ENCODE peak calls at places on chromosomes 7 and 10, in ten cellular contexts. One of them, this sample, is unnamed.

GRCh38 chr10:92538231-92538958 is 35.5 kb downstream of the IDE start:
- DNase-seq in uterus: no peak
- DNase-seq in IMR-90: no peak
- DNase-seq in sigmoid colon: no peak
- DNase-seq in body of pancreas: no peak
- DNase-seq in NB4: no peak
- DNase-seq in esophagus squamous epithelium: no peak
- DNase-seq in suprapubic skin: no peak
- DNase-seq in A549: no peak
- DNase-seq in prostate gland: peak
- DNase-seq in this sample: no peak

GRCh38 chr10:102775201-102775972 is 31.6 kb downstream of the WBP1L start:
- DNase-seq in uterus: peak
- DNase-seq in IMR-90: peak
- DNase-seq in sigmoid colon: peak
- DNase-seq in body of pancreas: peak
- DNase-seq in NB4: no peak
- DNase-seq in esophagus squamous epithelium: no peak
- DNase-seq in suprapubic skin: no peak
- DNase-seq in A549: no peak
- DNase-seq in prostate gland: peak
- DNase-seq in this sample: no peak

GRCh38 chr10:104317195-104318095 is 20.8 kb downstream of the ITPRIP start:
- DNase-seq in uterus: peak
- DNase-seq in IMR-90: peak
- DNase-seq in sigmoid colon: peak
- DNase-seq in body of pancreas: no peak
- DNase-seq in NB4: no peak
- DNase-seq in esophagus squamous epithelium: no peak
- DNase-seq in suprapubic skin: no peak
- DNase-seq in A549: no peak
- DNase-seq in prostate gland: no peak
- DNase-seq in this sample: no peak

GRCh38 chr10:106577266-106577665 is 587.2 kb downstream of the SORCS1 start:
- DNase-seq in uterus: no peak
- DNase-seq in IMR-90: peak
- DNase-seq in sigmoid colon: no peak
- DNase-seq in body of pancreas: no peak
- DNase-seq in NB4: peak
- DNase-seq in esophagus squamous epithelium: no peak
- DNase-seq in suprapubic skin: no peak
- DNase-seq in A549: peak
- DNase-seq in prostate gland: no peak
- DNase-seq in this sample: no peak

GRCh38 chr7:41491313-41491712 is 211.6 kb downstream of the INHBA start:
- DNase-seq in uterus: no peak
- DNase-seq in IMR-90: peak
- DNase-seq in sigmoid colon: no peak
- DNase-seq in body of pancreas: no peak
- DNase-seq in NB4: no peak
- DNase-seq in esophagus squamous epithelium: no peak
- DNase-seq in suprapubic skin: no peak
- DNase-seq in A549: no peak
- DNase-seq in prostate gland: no peak
- DNase-seq in this sample: no peak

GRCh38 chr7:30928254-30928872 is 16.7 kb downstream of the AQP1 start:
- DNase-seq in uterus: no peak
- DNase-seq in IMR-90: no peak
- DNase-seq in sigmoid colon: peak
- DNase-seq in body of pancreas: no peak
- DNase-seq in NB4: no peak
- DNase-seq in esophagus squamous epithelium: no peak
- DNase-seq in suprapubic skin: no peak
- DNase-seq in A549: no peak
- DNase-seq in prostate gland: no peak
- DNase-seq in this sample: peak

GRCh38 chr7:27210441-27211083 is 10.7 kb upstream of the HOXA13 start:
- DNase-seq in uterus: peak
- DNase-seq in IMR-90: peak
- DNase-seq in sigmoid colon: peak
- DNase-seq in body of pancreas: peak
- DNase-seq in NB4: peak
- DNase-seq in esophagus squamous epithelium: no peak
- DNase-seq in suprapubic skin: no peak
- DNase-seq in A549: peak
- DNase-seq in prostate gland: peak
- DNase-seq in this sample: peak

GRCh38 chr7:155375337-155376277 is 77.9 kb downstream of the INSIG1 start:
- DNase-seq in uterus: no peak
- DNase-seq in IMR-90: no peak
- DNase-seq in sigmoid colon: no peak
- DNase-seq in body of pancreas: no peak
- DNase-seq in NB4: peak
- DNase-seq in esophagus squamous epithelium: no peak
- DNase-seq in suprapubic skin: no peak
- DNase-seq in A549: no peak
- DNase-seq in prostate gland: no peak
- DNase-seq in this sample: no peak

GRCh38 chr7:28052933-28053332 is 127.7 kb downstream of the JAZF1 start:
- DNase-seq in uterus: no peak
- DNase-seq in IMR-90: peak
- DNase-seq in sigmoid colon: no peak
- DNase-seq in body of pancreas: no peak
- DNase-seq in NB4: no peak
- DNase-seq in esophagus squamous epithelium: no peak
- DNase-seq in suprapubic skin: no peak
- DNase-seq in A549: no peak
- DNase-seq in prostate gland: no peak
- DNase-seq in this sample: no peak

GRCh38 chr7:50229964-50230363 is 74.6 kb upstream of the IKZF1 start:
- DNase-seq in uterus: no peak
- DNase-seq in IMR-90: peak
- DNase-seq in sigmoid colon: no peak
- DNase-seq in body of pancreas: no peak
- DNase-seq in NB4: peak
- DNase-seq in esophagus squamous epithelium: no peak
- DNase-seq in suprapubic skin: no peak
- DNase-seq in A549: peak
- DNase-seq in prostate gland: no peak
- DNase-seq in this sample: no peak

GRCh38 chr7:29748286-29749099 is 57.8 kb upstream of the WIPF3 start:
- DNase-seq in uterus: no peak
- DNase-seq in IMR-90: peak
- DNase-seq in sigmoid colon: no peak
- DNase-seq in body of pancreas: no peak
- DNase-seq in NB4: peak
- DNase-seq in esophagus squamous epithelium: no peak
- DNase-seq in suprapubic skin: no peak
- DNase-seq in A549: peak
- DNase-seq in prostate gland: no peak
- DNase-seq in this sample: no peak

GRCh38 chr10:21505711-21506278 is 19.7 kb downstream of the SKIDA1 start:
- DNase-seq in uterus: no peak
- DNase-seq in IMR-90: no peak
- DNase-seq in sigmoid colon: no peak
- DNase-seq in body of pancreas: no peak
- DNase-seq in NB4: no peak
- DNase-seq in esophagus squamous epithelium: no peak
- DNase-seq in suprapubic skin: no peak
- DNase-seq in A549: no peak
- DNase-seq in prostate gland: no peak
- DNase-seq in this sample: no peak

DNA sequence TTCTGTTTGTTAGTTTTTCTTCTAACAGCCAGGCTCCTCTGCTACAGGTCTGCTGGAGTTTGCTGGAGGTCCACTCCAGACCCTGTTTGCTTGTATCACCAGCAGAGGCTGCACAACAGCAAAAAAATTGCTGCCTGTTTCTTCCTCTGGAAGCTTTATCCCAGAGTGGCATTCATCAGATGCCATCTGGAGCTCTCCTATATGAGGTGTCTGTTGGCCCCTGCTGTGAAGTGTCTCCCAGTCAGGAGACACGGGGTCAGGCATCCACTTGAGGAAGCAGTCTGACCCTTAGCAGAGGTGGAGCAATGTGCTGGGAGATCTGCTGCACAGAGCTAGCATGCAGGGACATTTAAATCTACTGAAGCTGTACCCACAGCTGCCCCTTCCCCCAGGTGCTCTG is 26.7 kb upstream of the CROT start:
- DNase-seq in uterus: no peak
- DNase-seq in IMR-90: no peak
- DNase-seq in sigmoid colon: no peak
- DNase-seq in body of pancreas: no peak
- DNase-seq in NB4: no peak
- DNase-seq in esophagus squamous epithelium: no peak
- DNase-seq in suprapubic skin: no peak
- DNase-seq in A549: peak
- DNase-seq in prostate gland: no peak
- DNase-seq in this sample: no peak
- TF ChIP-seq CTCF in uterus: no peak
- TF ChIP-seq CTCF in IMR-90: no peak
- TF ChIP-seq CTCF in sigmoid colon: no peak
- TF ChIP-seq CTCF in body of pancreas: no peak
- TF ChIP-seq CTCF in NB4: no peak
- TF ChIP-seq CTCF in esophagus squamous epithelium: no peak
- TF ChIP-seq CTCF in suprapubic skin: no peak
- TF ChIP-seq CTCF in A549: peak
- TF ChIP-seq CTCF in prostate gland: no peak
- TF ChIP-seq CTCF in this sample: no peak

DNA sequence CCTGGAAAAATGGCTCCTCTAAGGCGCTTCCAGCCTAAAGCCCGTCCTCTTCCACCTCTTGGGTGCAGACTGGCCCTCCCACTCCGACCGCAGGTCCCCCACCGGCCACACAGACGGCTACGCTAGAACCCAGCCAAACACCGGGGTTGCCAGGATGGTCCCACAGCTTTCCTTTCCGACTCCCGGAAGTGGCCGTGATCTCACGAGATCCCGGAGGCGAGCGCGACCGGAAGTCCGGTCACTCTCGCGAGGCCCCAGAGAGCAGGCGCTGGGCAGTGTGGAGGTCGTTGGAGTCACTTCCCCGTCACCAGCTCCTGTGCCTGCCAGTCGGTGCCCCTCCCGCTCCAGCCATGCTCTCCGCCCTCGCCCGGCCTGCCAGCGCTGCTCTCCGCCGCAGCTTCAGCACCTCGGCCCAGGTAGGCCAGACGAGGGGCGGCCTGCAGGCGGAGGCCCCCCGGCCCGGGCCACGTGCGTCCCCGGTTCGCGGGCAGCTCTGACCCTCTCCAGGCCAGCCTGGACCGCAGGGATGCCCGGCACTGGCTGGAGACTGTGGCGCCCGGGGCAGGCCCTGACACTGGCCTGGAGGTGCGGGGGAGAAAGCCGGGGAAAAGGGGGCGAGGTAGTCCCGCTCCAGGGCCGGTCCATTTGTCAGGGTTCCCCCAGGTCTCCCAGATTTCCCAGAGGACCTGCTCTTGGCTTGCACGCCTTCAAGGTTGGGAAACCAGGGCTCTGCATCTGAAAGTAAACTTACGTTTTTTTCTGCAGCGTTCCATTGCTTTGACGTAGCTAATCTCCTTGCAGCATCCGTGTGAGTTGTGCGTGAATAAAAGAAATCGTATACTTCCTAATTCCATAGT is at the start of the genes MDH2 and STYXL1:
- DNase-seq in uterus: peak
- DNase-seq in IMR-90: peak
- DNase-seq in sigmoid colon: peak
- DNase-seq in body of pancreas: peak
- DNase-seq in NB4: peak
- DNase-seq in esophagus squamous epithelium: peak
- DNase-seq in suprapubic skin: peak
- DNase-seq in A549: peak
- DNase-seq in prostate gland: peak
- DNase-seq in this sample: peak
- TF ChIP-seq POLR2A in uterus: peak
- TF ChIP-seq POLR2A in IMR-90: peak
- TF ChIP-seq POLR2A in sigmoid colon: peak
- TF ChIP-seq POLR2A in body of pancreas: peak
- TF ChIP-seq POLR2A in NB4: peak
- TF ChIP-seq POLR2A in esophagus squamous epithelium: peak
- TF ChIP-seq POLR2A in suprapubic skin: peak
- TF ChIP-seq POLR2A in A549: peak
- TF ChIP-seq POLR2A in prostate gland: peak
- TF ChIP-seq POLR2A in this sample: no peak

GRCh38 chr10:33334839-33335549 is 527 bp upstream of the NRP1 start:
- DNase-seq in uterus: peak
- DNase-seq in IMR-90: peak
- DNase-seq in sigmoid colon: peak
- DNase-seq in body of pancreas: peak
- DNase-seq in NB4: peak
- DNase-seq in esophagus squamous epithelium: no peak
- DNase-seq in suprapubic skin: peak
- DNase-seq in A549: peak
- DNase-seq in prostate gland: peak
- DNase-seq in this sample: peak
- TF ChIP-seq CTCF in uterus: peak
- TF ChIP-seq CTCF in IMR-90: peak
- TF ChIP-seq CTCF in sigmoid colon: peak
- TF ChIP-seq CTCF in body of pancreas: peak
- TF ChIP-seq CTCF in NB4: peak
- TF ChIP-seq CTCF in esophagus squamous epithelium: peak
- TF ChIP-seq CTCF in suprapubic skin: peak
- TF ChIP-seq CTCF in A549: peak
- TF ChIP-seq CTCF in prostate gland: peak
- TF ChIP-seq CTCF in this sample: no peak

GRCh38 chr7:13115829-13116228 is 428.4 kb downstream of the ARL4A start:
- DNase-seq in uterus: no peak
- DNase-seq in IMR-90: no peak
- DNase-seq in sigmoid colon: no peak
- DNase-seq in body of pancreas: no peak
- DNase-seq in NB4: no peak
- DNase-seq in esophagus squamous epithelium: no peak
- DNase-seq in suprapubic skin: no peak
- DNase-seq in A549: no peak
- DNase-seq in prostate gland: no peak
- DNase-seq in this sample: no peak
- TF ChIP-seq POLR2A in uterus: no peak
- TF ChIP-seq POLR2A in IMR-90: no peak
- TF ChIP-seq POLR2A in sigmoid colon: no peak
- TF ChIP-seq POLR2A in body of pancreas: no peak
- TF ChIP-seq POLR2A in NB4: no peak
- TF ChIP-seq POLR2A in esophagus squamous epithelium: no peak
- TF ChIP-seq POLR2A in suprapubic skin: no peak
- TF ChIP-seq POLR2A in A549: no peak
- TF ChIP-seq POLR2A in prostate gland: no peak
- TF ChIP-seq POLR2A in this sample: no peak

This sample was measured in lower leg skin.